ENCODE peak calls at places on chromosomes 11 and 22, in four cellular contexts. T is RWPE1; L is CD4-positive, alpha-beta T cell; V is MM.1S. U is an unnamed sample.

GRCh38 chr11:121687961-121688566 is 235.3 kb upstream of the SORL1-AS1 start:
- DNase-seq in T (no peak), L (no peak), V (no peak), U (no peak)

GRCh38 chr22:48423481-48423901 is 1404.2 kb downstream of the BRD1 start:
- DNase-seq in L (no peak), T (no peak), V (no peak), U (no peak)

GRCh38 chr11:130782361-130783221 is 133.7 kb downstream of the SNX19 start:
- DNase-seq in T (peak; percentile 26), L (no peak), V (no peak), U (no peak)

GRCh38 chr11:28757725-28758515 is 649.7 kb downstream of the METTL15 start:
- DNase-seq in V (no peak), L (no peak), T (no peak), U (no peak)

GRCh38 chr11:70778828-70779365 is 380.6 kb downstream of the CTTN start:
- DNase-seq in V (no peak), T (no peak), L (no peak), U (no peak)

GRCh38 chr11:1112351-1113191 is 37.9 kb downstream of the MUC2 start:
- DNase-seq in V (no peak), L (no peak), T (no peak), U (no peak)

GRCh38 chr11:81071641-81072040 is 1630.8 kb upstream of the TENM4 start:
- DNase-seq in V (no peak), T (no peak), L (no peak), U (peak; percentile 37)

GRCh38 chr11:74449369-74449931 is 17.9 kb downstream of the KCNE3 start:
- DNase-seq in V (peak; percentile 72), L (no peak), T (peak; percentile 50), U (no peak)

GRCh38 chr11:44680982-44681597 is 45.7 kb upstream of the TSPAN18 start:
- DNase-seq in T (peak; percentile 63), V (peak; percentile 67), L (peak; percentile 54), U (no peak)

GRCh38 chr11:40867991-40868685 is 591.3 kb downstream of the LRRC4C start:
- DNase-seq in T (no peak), V (no peak), L (no peak), U (no peak)

GRCh38 chr11:72591785-72592490 is 82.3 kb downstream of the PDE2A start:
- DNase-seq in T (no peak), L (peak; percentile 39), V (peak; percentile 76), U (no peak)

GRCh38 chr11:2775626-2776350 is 76.0 kb upstream of the KCNQ1OT1 start:
- DNase-seq in L (peak; percentile 24), V (no peak), T (no peak), U (no peak)

GRCh38 chr11:33291004-33291777 is 34.0 kb downstream of the HIPK3 start:
- DNase-seq in L (no peak), T (no peak), V (peak; percentile 88), U (no peak)

GRCh38 chr22:46794067-46794466 is 31.6 kb downstream of the TBC1D22A start:
- DNase-seq in V (no peak), L (no peak), T (no peak), U (no peak)

GRCh38 chr11:113477321-113477720 is 2.1 kb upstream of the DRD2 start:
- DNase-seq in L (no peak), V (no peak), T (no peak), U (no peak)

GRCh38 chr22:33431300-33431699 is 373.1 kb upstream of the SYN3 start:
- DNase-seq in V (peak; percentile 9), T (no peak), L (no peak), U (no peak)

GRCh38 chr22:44837481-44837880 is 85.1 kb downstream of the ARHGAP8 start:
- DNase-seq in T (no peak), V (no peak), L (no peak), U (no peak)

GRCh38 chr22:26273011-26273675 is 103.9 kb downstream of the SEZ6L start:
- DNase-seq in V (no peak), T (no peak), L (no peak), U (no peak)

GRCh38 chr11:47524200-47524874 is 28.6 kb downstream of the CELF1 start:
- DNase-seq in V (peak; percentile 17), L (no peak), T (peak; percentile 21), U (no peak)

GRCh38 chr22:45580703-45581381 is 78.2 kb downstream of the FBLN1 start:
- DNase-seq in L (no peak), V (no peak), T (no peak), U (no peak)

GRCh38 chr11:91299980-91300379 is 924.6 kb upstream of the FAT3 start:
- DNase-seq in V (peak; percentile 40), L (no peak), T (no peak), U (no peak)

GRCh38 chr11:45993438-45994064 is 71.1 kb downstream of the LARGE2 start:
- DNase-seq in V (no peak), L (no peak), T (no peak), U (no peak)
- H3K27ac ChIP-seq in V (peak overlapping the region; percentile 44), L (no peak overlapping the region), T (no peak overlapping the region), U (no peak overlapping the region)

GRCh38 chr22:23008887-23009286 is 61.4 kb upstream of the GNAZ start:
- DNase-seq in V (no peak), T (no peak), L (no peak), U (no peak)
- H3K27ac ChIP-seq in V (no peak overlapping the region), T (no peak overlapping the region), L (no peak overlapping the region), U (no peak overlapping the region)

GRCh38 chr22:17647452-17647851 is 8.9 kb downstream of the BCL2L13 start:
- DNase-seq in L (no peak), V (no peak), T (no peak), U (no peak)

GRCh38 chr22:17648564-17648963 is 10.0 kb downstream of the BCL2L13 start:
- DNase-seq in T (no peak), V (no peak), L (no peak), U (no peak)

DNA sequence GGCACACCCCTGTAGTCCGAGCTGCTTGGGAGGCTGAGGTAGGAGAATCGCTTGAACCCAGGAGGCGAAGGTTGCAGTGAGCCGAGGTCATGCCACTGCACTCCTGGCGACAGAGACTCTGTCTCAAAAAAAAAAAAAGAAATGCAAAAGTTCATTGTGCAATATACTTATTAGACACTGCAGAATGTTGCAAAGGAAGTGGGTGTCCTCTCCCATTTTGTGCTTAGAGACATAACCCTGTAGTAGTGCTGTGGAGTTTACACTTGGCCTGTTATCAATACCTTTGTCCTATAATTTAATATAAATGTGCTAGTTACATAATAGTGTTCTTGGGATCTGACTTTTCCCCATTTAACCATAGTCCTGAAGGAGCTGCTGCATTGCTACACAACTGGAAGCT is 9.4 kb downstream of the BCL2L13 start:
- DNase-seq in L (no peak), V (no peak), T (no peak), U (no peak)
- H3K27ac ChIP-seq in L (no peak overlapping the region), V (no peak overlapping the region), T (peak overlapping the region; percentile 35), U (peak overlapping the region; percentile 30)

GRCh38 chr11:104895619-104896018 is 2.6 kb downstream of the CASP12 start:
- DNase-seq in T (no peak), L (no peak), V (no peak), U (no peak)

GRCh38 chr11:104899226-104899625 is 966 bp upstream of the CASP12 start:
- DNase-seq in L (no peak), V (no peak), T (no peak), U (no peak)

GRCh38 chr11:104893876-104894275 is 4.4 kb downstream of the CASP12 start:
- DNase-seq in T (no peak), V (no peak), L (no peak), U (no peak)

GRCh38 chr11:104898685-104899013 is 389 bp upstream of the CASP12 start:
- DNase-seq in V (no peak), T (no peak), L (no peak), U (no peak)

DNA sequence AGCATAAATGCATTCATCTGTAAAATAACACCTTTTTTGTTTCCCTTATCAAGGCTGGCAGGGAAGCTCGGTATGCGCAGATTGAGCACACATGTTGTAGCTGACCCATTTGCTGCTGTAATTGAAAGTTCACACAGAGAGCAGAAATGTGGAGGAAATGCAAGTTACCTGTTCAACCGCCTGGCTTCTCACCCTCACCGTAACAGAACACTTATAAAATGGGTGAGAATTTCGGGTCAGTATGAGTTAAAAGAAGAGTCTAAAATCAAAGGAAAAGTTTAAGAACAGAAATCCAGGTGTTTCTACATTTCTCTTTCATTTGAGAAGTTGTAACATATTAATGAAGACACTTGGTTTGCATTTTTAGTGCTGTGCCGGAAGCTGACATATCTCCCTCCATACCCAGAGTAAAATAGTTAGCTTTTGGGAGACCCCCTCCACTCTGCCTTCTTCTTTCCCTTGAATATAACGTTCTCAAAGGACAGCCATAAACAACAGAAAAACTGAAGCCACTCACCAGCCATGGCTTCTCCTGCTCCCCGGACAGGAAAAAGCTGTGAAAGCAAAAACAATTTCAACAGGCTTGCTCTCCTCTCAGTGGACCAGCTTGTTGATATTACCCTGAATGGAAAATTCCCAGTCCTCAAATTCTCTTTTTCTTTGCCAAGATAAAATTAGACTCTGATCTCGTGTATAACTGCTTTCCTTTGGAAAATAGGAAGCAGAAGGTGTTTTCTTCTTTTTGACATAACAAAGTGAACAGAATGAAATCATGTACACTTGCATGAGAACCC is at the start of gene CASP12:
- DNase-seq in T (no peak), V (no peak), L (no peak), U (no peak)
- H3K27ac ChIP-seq in T (no peak within 1 kb of the TSS), V (no peak within 1 kb of the TSS), L (no peak within 1 kb of the TSS), U (no peak within 1 kb of the TSS)

GRCh38 chr22:21761994-21762680 is 26.5 kb upstream of the YPEL1 start:
- DNase-seq in T (no peak), L (no peak), V (no peak), U (no peak)
- H3K27ac ChIP-seq in T (no peak overlapping the region), L (no peak overlapping the region), V (no peak overlapping the region), U (no peak overlapping the region)

GRCh38 chr11:118476676-118477075 is 40.4 kb downstream of the KMT2A start:
- DNase-seq in T (no peak), L (no peak), V (no peak), U (no peak)
- H3K27ac ChIP-seq in T (no peak overlapping the region), L (no peak overlapping the region), V (no peak overlapping the region), U (no peak overlapping the region)

GRCh38 chr11:8035225-8035846 is 45.7 kb upstream of the TUB start:
- DNase-seq in L (no peak), T (no peak), V (no peak), U (no peak)
- H3K27ac ChIP-seq in L (no peak overlapping the region), T (no peak overlapping the region), V (no peak overlapping the region), U (no peak overlapping the region)

GRCh38 chr11:3838504-3838903 is 2.3 kb downstream of the RHOG start:
- DNase-seq in V (no peak), T (no peak), L (no peak), U (no peak)

GRCh38 chr11:3837793-3838192 is 3.0 kb downstream of the RHOG start:
- DNase-seq in T (no peak), V (no peak), L (no peak), U (no peak)

GRCh38 chr11:3835100-3835485 is 5.7 kb downstream of the RHOG start:
- DNase-seq in T (no peak), L (no peak), V (no peak), U (no peak)

GRCh38 chr11:3835752-3836151 is 5.0 kb downstream of the RHOG start:
- DNase-seq in T (no peak), L (no peak), V (no peak), U (no peak)

GRCh38 chr11:3836903-3837302 is 3.9 kb downstream of the RHOG start:
- DNase-seq in V (no peak), L (peak; percentile 65), T (no peak), U (no peak)
- H3K27ac ChIP-seq in V (no peak overlapping the region), L (peak overlapping the region; percentile 97), T (no peak overlapping the region), U (no peak overlapping the region)